ENCODE peak calls at places on chromosome 5, in five cellular contexts. R is transverse colon, I is sigmoid colon, L is K562, B is upper lobe of left lung. H is an unnamed sample.

GRCh38 chr5:180717989-180718388 is 21.9 kb downstream of the OR2Y1 start:
- DNase-seq in R (no peak), I (no peak), L (no peak), B (no peak), H (no peak)

GRCh38 chr5:79956173-79956670 is 34.8 kb downstream of the MTX3 start:
- DNase-seq in R (no peak), I (no peak), L (no peak), B (no peak), H (no peak)

GRCh38 chr5:76415855-76416254 is 12.8 kb downstream of the IQGAP2 start:
- DNase-seq in R (no peak), I (no peak), L (no peak), B (no peak), H (no peak)

GRCh38 chr5:95191330-95191729 is 93.6 kb downstream of the MCTP1 start:
- DNase-seq in R (no peak), I (no peak), L (no peak), B (no peak), H (peak)

GRCh38 chr5:127440831-127441230 is 76.6 kb upstream of the PRRC1 start:
- DNase-seq in R (no peak), I (no peak), L (no peak), B (no peak), H (no peak)

GRCh38 chr5:83564069-83564749 is 92.7 kb downstream of the VCAN start:
- DNase-seq in R (no peak), I (no peak), L (peak), B (no peak), H (no peak)

GRCh38 chr5:57302164-57302563 is 128.3 kb downstream of the GPBP1 start:
- DNase-seq in R (peak), I (no peak), L (no peak), B (no peak), H (no peak)

GRCh38 chr5:52856564-52856963 is 68.8 kb downstream of the ITGA1 start:
- DNase-seq in R (no peak), I (no peak), L (no peak), B (no peak), H (no peak)

GRCh38 chr5:35853652-35854051 is 3.0 kb upstream of the IL7R start:
- DNase-seq in R (peak), I (no peak), L (no peak), B (peak), H (no peak)

GRCh38 chr5:172776235-172776594 is 5.2 kb upstream of the DUSP1 start:
- DNase-seq in R (no peak), I (no peak), L (no peak), B (peak), H (no peak)

GRCh38 chr5:17081142-17081541 is 136.3 kb upstream of the BASP1 start:
- DNase-seq in R (no peak), I (no peak), L (no peak), B (no peak), H (no peak)

GRCh38 chr5:13325765-13326164 is 618.7 kb downstream of the DNAH5 start:
- DNase-seq in R (no peak), I (no peak), L (no peak), B (no peak), H (no peak)

GRCh38 chr5:50343715-50344114 is 97.4 kb downstream of the EMB start:
- DNase-seq in R (no peak), I (no peak), L (no peak), B (no peak), H (no peak)

GRCh38 chr5:173161148-173161547 is 16.8 kb downstream of the BNIP1 start:
- DNase-seq in R (no peak), I (no peak), L (no peak), B (no peak), H (no peak)

GRCh38 chr5:154179846-154180710 is 10.5 kb upstream of the GALNT10 start:
- DNase-seq in R (no peak), I (peak), L (peak), B (no peak), H (no peak)

GRCh38 chr5:116502616-116503015 is 72.0 kb downstream of the SEMA6A start:
- DNase-seq in R (no peak), I (peak), L (no peak), B (no peak), H (no peak)

GRCh38 chr5:154368041-154368800 is 77.6 kb upstream of the SAP30L start:
- DNase-seq in R (no peak), I (peak), L (no peak), B (no peak), H (no peak)

GRCh38 chr5:145543968-145544367 is 291.2 kb downstream of the PRELID2 start:
- DNase-seq in R (peak), I (no peak), L (no peak), B (no peak), H (no peak)

GRCh38 chr5:153831976-153832375 is 206.7 kb downstream of the FAM114A2 start:
- DNase-seq in R (no peak), I (no peak), L (peak), B (no peak), H (no peak)

GRCh38 chr5:103669615-103670014 is 107.0 kb upstream of the NUDT12 start:
- DNase-seq in R (no peak), I (no peak), L (no peak), B (no peak), H (no peak)

GRCh38 chr5:67972027-67972822 is 243.3 kb upstream of the PIK3R1 start:
- DNase-seq in R (no peak), I (no peak), L (no peak), B (peak), H (no peak)

GRCh38 chr5:56185777-56186311 is 47.3 kb downstream of the ANKRD55 start:
- DNase-seq in R (no peak), I (no peak), L (no peak), B (no peak), H (no peak)

GRCh38 chr5:143135832-143136551 is 267.5 kb downstream of the NR3C1 start:
- DNase-seq in R (no peak), I (no peak), L (no peak), B (no peak), H (no peak)

GRCh38 chr5:118196229-118196628 is 792.1 kb downstream of the DTWD2 start:
- DNase-seq in R (no peak), I (no peak), L (no peak), B (no peak), H (no peak)

GRCh38 chr5:36744041-36744677 is 132.4 kb upstream of the NIPBL start:
- DNase-seq in R (no peak), I (no peak), L (peak), B (no peak), H (no peak)

GRCh38 chr5:181221792-181222629 is 1.1 kb upstream of the TRIM41 start:
- DNase-seq in R (peak), I (peak), L (no peak), B (peak), H (no peak)

GRCh38 chr5:68618501-68618900 is 402.9 kb downstream of the PIK3R1 start:
- DNase-seq in R (no peak), I (no peak), L (no peak), B (no peak), H (no peak)

GRCh38 chr5:137778772-137779564 is 24.8 kb upstream of the HNRNPA0 start:
- DNase-seq in R (no peak), I (no peak), L (peak), B (no peak), H (no peak)

GRCh38 chr5:146101646-146102045 is 3.7 kb downstream of the PLAC8L1 start:
- DNase-seq in R (no peak), I (no peak), L (no peak), B (no peak), H (no peak)

GRCh38 chr5:3187846-3188425 is 407.7 kb upstream of the IRX1 start:
- DNase-seq in R (no peak), I (no peak), L (no peak), B (no peak), H (no peak)

GRCh38 chr5:55172937-55173695 is at the start of gene CDC20B:
- DNase-seq in R (peak), I (peak), L (peak), B (peak), H (peak)
- TF ChIP-seq POLR2AphosphoS5 in R (no peak), I (peak), L (no peak), B (no peak), H (no peak)

GRCh38 chr5:163893301-163893700 is 387.9 kb downstream of the MAT2B start:
- DNase-seq in R (no peak), I (no peak), L (no peak), B (no peak), H (no peak)

GRCh38 chr5:163890211-163890610 is 384.8 kb downstream of the MAT2B start:
- DNase-seq in R (no peak), I (no peak), L (no peak), B (no peak), H (no peak)

GRCh38 chr5:163889369-163889768 is 383.9 kb downstream of the MAT2B start:
- DNase-seq in R (no peak), I (no peak), L (no peak), B (no peak), H (no peak)

DNA sequence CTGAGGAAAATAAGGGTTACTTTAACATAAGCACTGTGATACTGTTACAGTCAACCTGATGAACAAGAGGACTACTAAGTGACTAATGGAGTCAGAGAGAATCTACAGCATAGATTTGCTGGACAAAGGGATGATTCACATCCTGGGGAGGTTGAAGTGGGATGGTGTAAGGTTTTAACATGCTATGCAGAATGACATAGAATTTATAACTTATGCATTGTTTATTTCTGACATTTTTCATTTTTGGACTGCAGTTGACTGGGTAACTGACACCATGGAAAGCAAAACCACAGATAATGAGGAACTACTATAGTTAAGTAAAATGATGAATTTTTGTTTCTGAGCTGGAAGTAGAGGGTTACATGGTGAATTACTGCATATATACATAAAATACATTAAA is 389.2 kb downstream of the MAT2B start:
- DNase-seq in R (no peak), I (no peak), L (no peak), B (no peak), H (no peak)
- TF ChIP-seq POLR2AphosphoS5 in R (no peak), I (no peak), L (no peak), B (no peak), H (no peak)

GRCh38 chr5:109329296-109330252 is 80.2 kb downstream of the PJA2 start:
- DNase-seq in R (no peak), I (no peak), L (no peak), B (no peak), H (no peak)
- TF ChIP-seq POLR2AphosphoS5 in R (peak), I (peak), L (no peak), B (no peak), H (no peak)

GRCh38 chr5:65205016-65205415 is 276.7 kb downstream of the ADAMTS6 start:
- DNase-seq in R (no peak), I (no peak), L (no peak), B (no peak), H (no peak)

GRCh38 chr5:65213921-65214525 is 267.7 kb downstream of the ADAMTS6 start:
- DNase-seq in R (peak), I (no peak), L (peak), B (no peak), H (no peak)

GRCh38 chr5:65203746-65204145 is 278.0 kb downstream of the ADAMTS6 start:
- DNase-seq in R (no peak), I (no peak), L (no peak), B (no peak), H (no peak)

DNA sequence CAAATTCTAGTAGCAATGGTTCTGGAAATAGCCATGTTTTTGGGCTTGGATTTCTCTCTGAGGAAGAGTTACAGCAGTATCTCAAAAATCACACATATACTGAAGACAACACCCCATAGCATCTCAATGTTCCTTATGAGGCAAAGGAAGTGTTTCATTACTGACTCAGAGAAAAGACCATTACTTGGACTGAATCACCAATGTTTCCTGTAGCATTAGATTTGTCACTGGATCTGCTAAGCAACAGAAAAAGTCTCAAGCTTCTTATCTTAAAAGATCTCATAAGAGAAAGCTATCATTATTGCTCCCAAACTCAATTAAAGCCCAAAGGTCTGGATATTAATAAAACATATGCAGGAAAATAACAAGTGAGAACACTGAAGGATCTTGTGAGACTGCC is 272.4 kb downstream of the ADAMTS6 start:
- DNase-seq in R (no peak), I (no peak), L (no peak), B (no peak), H (no peak)
- TF ChIP-seq POLR2AphosphoS5 in R (no peak), I (no peak), L (no peak), B (no peak), H (no peak)

GRCh38 chr5:140926903-140927573 is 939 bp downstream of the PCDHAC1 start:
- DNase-seq in R (no peak), I (peak), L (no peak), B (peak), H (no peak)

GRCh38 chr5:140925806-140926205 is 293 bp upstream of the PCDHAC1 start:
- DNase-seq in R (no peak), I (no peak), L (no peak), B (no peak), H (no peak)

GRCh38 chr5:140926211-140926902 is at the start of gene PCDHAC1:
- DNase-seq in R (peak), I (peak), L (peak), B (peak), H (no peak)
- TF ChIP-seq POLR2AphosphoS5 in R (no peak), I (no peak), L (no peak), B (no peak), H (no peak)

DNA sequence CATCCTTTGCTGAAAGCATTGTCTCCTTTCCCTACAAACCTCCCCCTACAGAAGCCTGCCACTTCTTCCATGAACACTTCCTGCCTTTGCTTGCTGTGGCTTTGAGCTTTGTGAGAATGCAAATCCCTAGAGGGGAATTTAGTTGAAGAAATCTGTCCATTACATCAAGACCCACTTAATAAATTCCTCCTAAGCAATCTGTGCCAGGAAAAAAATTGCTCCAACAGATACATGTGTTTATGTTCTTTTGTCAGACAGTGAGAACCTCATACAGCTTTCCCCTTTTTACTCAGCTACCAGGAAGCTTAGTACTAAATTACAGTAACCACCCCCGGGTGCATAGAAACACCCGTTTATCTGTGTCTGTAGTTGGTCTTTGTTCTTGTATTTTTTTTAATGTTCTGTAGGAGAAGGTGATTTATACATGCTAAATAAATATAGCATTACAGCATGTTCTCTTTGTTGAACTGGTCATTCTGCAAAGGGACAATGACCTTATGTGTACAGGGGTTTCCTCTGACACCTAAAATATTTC is 43.9 kb downstream of the SH3TC2 start:
- DNase-seq in R (no peak), I (no peak), L (no peak), B (no peak), H (no peak)
- TF ChIP-seq POLR2AphosphoS5 in R (no peak), I (no peak), L (no peak), B (no peak), H (no peak)

GRCh38 chr5:10797246-10797645 is 36.2 kb upstream of the DAP start:
- DNase-seq in R (no peak), I (no peak), L (no peak), B (no peak), H (no peak)

GRCh38 chr5:10800852-10801251 is 39.8 kb upstream of the DAP start:
- DNase-seq in R (no peak), I (no peak), L (no peak), B (no peak), H (no peak)

DNA sequence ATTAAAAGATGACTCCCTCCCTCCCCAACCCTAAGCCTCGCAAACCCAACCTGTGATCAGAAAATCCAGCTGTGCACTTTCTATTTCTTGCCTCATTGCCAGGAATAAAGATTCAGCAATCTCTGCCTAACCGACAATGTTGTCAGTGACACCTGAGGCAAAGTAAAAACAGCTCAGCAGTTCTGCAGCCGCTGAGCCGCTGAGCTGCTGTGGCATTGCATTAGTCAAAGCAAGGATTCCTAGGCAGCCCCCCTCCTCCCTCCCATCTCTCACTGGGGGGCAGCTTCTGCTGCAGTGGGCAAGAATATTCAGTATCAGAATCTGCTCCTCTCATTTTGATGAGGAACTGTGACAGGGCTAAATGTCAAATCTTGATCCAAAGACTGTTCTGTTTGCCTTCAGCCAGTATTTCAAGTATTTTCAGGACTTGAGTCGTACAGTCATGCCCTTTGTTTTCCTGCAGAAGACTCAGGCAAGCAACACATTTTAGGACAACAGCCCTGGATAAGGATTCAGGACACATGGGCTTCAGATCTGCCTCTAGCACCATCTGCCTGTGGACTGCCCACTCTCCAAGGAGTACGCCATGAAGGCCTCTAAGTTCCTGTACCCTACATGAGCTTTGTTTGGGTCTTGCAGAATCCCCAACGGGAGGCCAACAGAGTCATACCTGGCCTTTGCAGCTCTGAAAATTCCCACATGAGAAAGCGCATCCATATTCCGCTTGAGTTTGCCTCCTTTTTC is 41.1 kb upstream of the DAP start:
- DNase-seq in R (no peak), I (no peak), L (no peak), B (no peak), H (no peak)
- TF ChIP-seq POLR2AphosphoS5 in R (no peak), I (no peak), L (no peak), B (no peak), H (no peak)

DNA sequence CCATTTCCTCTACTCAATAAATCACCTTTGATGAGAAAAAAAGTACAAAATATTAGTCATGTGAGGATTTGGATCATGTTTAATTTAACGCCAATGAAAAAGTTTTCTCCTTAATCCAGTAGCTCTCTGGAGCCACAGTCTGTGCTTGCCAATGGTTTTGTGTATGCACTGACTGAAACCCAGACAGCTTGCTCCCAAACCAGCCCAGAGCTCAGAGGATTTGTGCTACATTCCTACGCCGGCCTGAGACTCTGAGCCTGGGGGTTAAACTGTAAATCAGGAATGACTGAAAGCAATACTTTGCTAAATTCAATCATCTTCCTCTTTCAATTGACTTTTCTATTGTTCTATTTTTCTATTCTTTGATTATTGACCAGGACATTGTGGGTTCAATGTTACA is 154.9 kb upstream of the ANKH start:
- DNase-seq in R (no peak), I (no peak), L (no peak), B (no peak), H (no peak)
- TF ChIP-seq POLR2AphosphoS5 in R (no peak), I (no peak), L (no peak), B (no peak), H (no peak)

DNA sequence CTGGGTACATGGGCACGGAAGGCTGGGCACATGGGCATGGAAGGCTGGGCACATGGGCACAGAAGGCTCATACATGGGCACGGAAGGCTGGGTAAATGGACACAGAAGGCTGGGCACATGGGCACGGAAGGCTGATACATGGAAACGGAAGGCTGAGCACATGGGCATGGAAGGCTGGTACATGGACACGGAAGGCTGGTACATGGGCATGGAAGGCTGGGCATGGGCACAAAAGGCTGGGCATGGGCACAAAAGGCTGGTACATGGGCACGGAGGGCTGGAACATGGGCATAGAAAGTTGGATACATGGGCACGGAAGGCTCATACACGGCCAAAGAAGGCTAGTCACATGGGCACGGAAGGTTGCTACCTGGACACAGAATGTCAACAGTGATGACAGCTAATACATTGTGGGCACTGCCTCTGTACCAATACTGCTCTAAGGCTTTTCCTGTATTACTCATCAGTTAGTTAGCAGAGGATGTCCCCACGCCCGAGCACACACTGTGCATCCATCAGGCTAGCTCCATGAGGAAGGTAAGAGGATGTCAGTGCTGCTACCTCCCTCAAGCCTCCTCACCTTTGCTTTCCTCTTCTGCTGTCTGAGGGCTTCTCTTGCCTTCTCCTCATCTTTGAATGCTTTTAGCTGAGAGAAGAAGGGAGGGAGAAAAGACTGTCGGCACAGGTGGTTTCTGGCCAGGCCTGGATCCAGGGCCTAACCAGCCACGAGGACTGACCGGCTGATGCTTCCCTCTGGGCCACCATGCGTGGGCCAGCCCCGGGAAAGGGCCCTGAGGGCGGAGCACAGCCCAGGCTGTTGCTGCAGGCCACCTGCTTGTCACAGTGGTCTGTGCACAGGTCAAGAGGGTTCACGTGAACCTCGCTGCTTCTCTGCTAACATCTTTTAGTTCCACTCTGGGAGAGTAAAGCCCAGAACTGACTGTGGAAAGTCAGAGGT is 14.3 kb downstream of the GPX3 start:
- DNase-seq in R (no peak), I (no peak), L (no peak), B (no peak), H (no peak)
- TF ChIP-seq POLR2AphosphoS5 in R (no peak), I (no peak), L (no peak), B (no peak), H (no peak)

H was measured in GM12891.